ENCODE peak calls at places on chromosomes 11 and 22, in eight cellular contexts. I is pancreas, J is IMR-90, P is heart right ventricle, Z is kidney tubule cell, W is erythroblast, Q is NCI-H2081, D is glutamatergic neuron. A is an unnamed sample.
A peak's percentile ranks its signal among the peaks of the same experiment; 100 is the strongest.

GRCh38 chr11:63747006-63747405 is 21.6 kb downstream of the ZFTA start:
- DNase-seq in J (peak; percentile 69), W (peak; percentile 69), P (no peak), Q (no peak), Z (no peak), D (no peak), I (no peak), A (peak; percentile 86)

GRCh38 chr11:34890089-34890488 is 26.1 kb downstream of the APIP start:
- DNase-seq in Z (no peak), W (no peak), I (no peak), P (no peak), J (no peak), Q (no peak), D (no peak), A (peak; percentile 42)

GRCh38 chr22:44023404-44024287 is 456 bp upstream of the PARVB start:
- DNase-seq in J (peak; percentile 12), W (peak; percentile 68), I (peak; percentile 81), Q (no peak), Z (peak; percentile 55), D (peak; percentile 43), P (peak; percentile 76), A (peak; percentile 17)

GRCh38 chr11:80521592-80521991 is 1080.8 kb upstream of the TENM4 start:
- DNase-seq in W (no peak), Z (peak; percentile 72), Q (no peak), D (no peak), P (no peak), I (no peak), J (no peak), A (peak; percentile 78)

GRCh38 chr11:92026664-92027063 is 198.0 kb upstream of the FAT3 start:
- DNase-seq in Z (no peak), D (no peak), P (no peak), W (no peak), J (no peak), Q (no peak), I (no peak), A (no peak)

GRCh38 chr11:255816-256215 is 19.0 kb downstream of the PSMD13 start:
- DNase-seq in Z (no peak), P (no peak), I (no peak), J (no peak), D (no peak), W (no peak), Q (no peak), A (no peak)

GRCh38 chr22:30320021-30320556 is 6.7 kb downstream of the TBC1D10A start:
- DNase-seq in P (no peak), W (no peak), Q (no peak), J (no peak), I (no peak), Z (no peak), D (no peak), A (no peak)

GRCh38 chr22:27514612-27515011 is 286.9 kb downstream of the MN1 start:
- DNase-seq in Z (no peak), W (no peak), J (no peak), D (no peak), P (no peak), I (no peak), Q (no peak), A (no peak)

GRCh38 chr22:21818487-21819182 is 48.8 kb downstream of the MAPK1 start:
- DNase-seq in I (no peak), D (no peak), W (no peak), J (no peak), Z (no peak), Q (no peak), P (no peak), A (no peak)

GRCh38 chr11:10844816-10845215 is 13.0 kb downstream of the ZBED5 start:
- DNase-seq in D (no peak), Q (no peak), J (no peak), I (no peak), W (no peak), P (no peak), Z (no peak), A (no peak)

GRCh38 chr11:113314389-113315301 is at the start of gene TTC12:
- DNase-seq in D (peak; percentile 97), Q (peak; percentile 91), P (peak; percentile 96), Z (peak; percentile 92), W (peak; percentile 93), J (peak; percentile 78), I (peak; percentile 97), A (peak; percentile 92)

A was measured in epithelial cell of esophagus.